ENCODE peak calls at places on chromosomes 1 and 21, in ten cellular contexts. Z, Y, K, J, F, W, L, N, U and R are unnamed samples.

GRCh38 chr21:45140346-45140940 is 66.1 kb downstream of the ADARB1 start:
- DNase-seq in Y (peak), Z (peak), W (peak), F (peak), L (peak), K (peak), U (peak), J (peak), N (peak), R (peak)

GRCh38 chr1:6738987-6739386 is 37.4 kb upstream of the DNAJC11 start:
- DNase-seq in U (no peak), L (no peak), K (no peak), J (no peak), N (no peak), W (no peak), Y (no peak), Z (no peak), F (no peak), R (no peak)

GRCh38 chr1:226939439-226940028 is 560 bp upstream of the COQ8A start:
- DNase-seq in U (no peak), N (peak), F (peak), Y (no peak), K (peak), W (peak), J (peak), L (peak), Z (peak), R (peak)

GRCh38 chr1:9891207-9891606 is 18.9 kb downstream of the CTNNBIP1 start:
- DNase-seq in N (no peak), U (no peak), L (peak), Z (no peak), Y (peak), F (no peak), J (no peak), W (no peak), K (no peak), R (no peak)

GRCh38 chr1:18883636-18884418 is 18.5 kb downstream of the ALDH4A1 start:
- DNase-seq in Y (peak), Z (peak), F (peak), L (peak), J (peak), U (peak), K (peak), W (peak), N (peak), R (peak)

GRCh38 chr1:202561240-202561639 is 149.0 kb downstream of the SYT2 start:
- DNase-seq in N (no peak), K (no peak), U (no peak), Y (no peak), J (no peak), L (no peak), Z (no peak), F (no peak), W (no peak), R (no peak)

GRCh38 chr1:193625255-193625654 is 438.8 kb upstream of the B3GALT2 start:
- DNase-seq in J (no peak), N (no peak), K (no peak), L (no peak), Y (no peak), Z (no peak), W (no peak), F (no peak), U (no peak), R (no peak)

GRCh38 chr1:108854226-108855019 is 2.5 kb downstream of the AKNAD1 start:
- DNase-seq in F (no peak), K (no peak), L (no peak), W (no peak), J (no peak), Y (no peak), Z (no peak), U (no peak), N (no peak), R (no peak)

GRCh38 chr1:154955039-154955717 is 721 bp downstream of the PBXIP1 start:
- DNase-seq in L (peak), Z (no peak), N (peak), Y (peak), W (no peak), U (no peak), F (peak), J (peak), K (peak), R (peak)

GRCh38 chr1:90940746-90941145 is 81.1 kb downstream of the ZNF644 start:
- DNase-seq in U (no peak), K (no peak), N (no peak), L (no peak), Z (no peak), Y (no peak), J (no peak), F (no peak), W (no peak), R (no peak)

GRCh38 chr1:8091691-8092090 is 65.6 kb upstream of the ERRFI1 start:
- DNase-seq in K (no peak), J (no peak), Z (no peak), W (no peak), Y (no peak), N (no peak), U (no peak), L (no peak), F (no peak), R (no peak)

GRCh38 chr1:3772027-3772714 is 378 bp upstream of the SMIM1 start:
- DNase-seq in W (peak), J (peak), L (peak), Y (peak), N (peak), Z (peak), K (peak), U (peak), F (peak), R (peak)
- TF ChIP-seq POLR2A in W (no peak), J (peak), L (peak), Y (no peak), N (peak), Z (peak), K (peak), U (no peak), F (no peak), R (no peak)

DNA sequence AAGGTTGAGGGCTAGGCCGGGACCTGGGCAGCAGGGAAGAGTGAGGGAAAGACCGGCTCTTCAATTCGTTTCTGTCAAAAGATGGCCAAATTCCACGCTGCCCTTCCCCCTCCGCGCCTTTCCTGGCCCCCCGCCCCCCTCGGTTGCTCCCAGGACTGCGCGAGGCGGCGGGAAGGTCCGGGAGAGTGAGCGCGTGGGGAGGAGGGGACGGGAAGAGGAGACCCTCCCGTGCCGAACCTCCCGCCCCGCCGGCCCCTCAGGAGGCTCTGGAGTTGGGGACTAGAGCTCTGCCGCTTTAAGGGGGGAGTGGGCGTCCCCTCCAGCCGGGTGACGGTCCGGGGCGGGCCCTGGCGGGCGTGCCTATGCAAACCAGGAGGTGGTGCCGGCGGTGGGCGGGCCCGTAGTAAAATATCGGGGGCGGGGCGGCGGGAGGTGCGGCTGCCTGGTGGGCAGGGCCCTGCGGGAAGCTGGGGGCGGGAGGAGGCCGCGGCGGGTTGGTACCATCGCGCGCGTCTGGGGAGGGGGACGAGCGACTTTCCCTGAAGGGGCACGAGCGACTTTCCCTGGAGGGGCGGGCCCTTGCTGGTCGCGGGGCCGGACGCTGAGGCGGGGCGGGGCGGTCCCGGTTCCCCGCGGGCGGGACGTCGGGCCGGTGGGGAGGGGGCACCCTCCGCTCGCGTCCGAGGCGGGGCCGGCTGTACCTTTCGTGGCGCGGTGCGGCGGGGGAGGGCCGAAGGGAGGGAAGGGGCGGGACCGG is 58.2 kb downstream of the BCL9 start:
- DNase-seq in W (peak), K (peak), F (peak), U (peak), N (peak), L (peak), Z (peak), J (peak), Y (peak), R (peak)
- TF ChIP-seq POLR2A in W (peak), K (peak), F (no peak), U (peak), N (peak), L (peak), Z (peak), J (peak), Y (peak), R (no peak)

GRCh38 chr21:33950425-33951079 is 34.9 kb upstream of the ATP5PO start:
- DNase-seq in N (no peak), W (no peak), J (no peak), L (no peak), K (no peak), F (no peak), Z (no peak), U (peak), Y (no peak), R (no peak)

GRCh38 chr21:33949516-33950424 is 34.2 kb upstream of the ATP5PO start:
- DNase-seq in Z (no peak), Y (no peak), F (no peak), W (no peak), N (no peak), L (no peak), U (peak), J (no peak), K (no peak), R (no peak)

GRCh38 chr21:33948951-33949444 is 33.4 kb upstream of the ATP5PO start:
- DNase-seq in N (no peak), J (no peak), U (peak), W (no peak), L (no peak), K (no peak), Z (no peak), F (no peak), Y (no peak), R (no peak)

GRCh38 chr21:33947451-33948095 is 32.0 kb upstream of the ATP5PO start:
- DNase-seq in U (peak), Z (peak), Y (peak), K (peak), W (peak), N (peak), F (peak), J (peak), L (peak), R (peak)

GRCh38 chr21:33948096-33948950 is 32.7 kb upstream of the ATP5PO start:
- DNase-seq in Z (peak), F (no peak), K (peak), N (peak), L (peak), W (peak), J (peak), Y (peak), U (peak), R (peak)
- TF ChIP-seq POLR2A in Z (no peak), F (no peak), K (no peak), N (no peak), L (no peak), W (no peak), J (no peak), Y (no peak), U (no peak), R (no peak)

DNA sequence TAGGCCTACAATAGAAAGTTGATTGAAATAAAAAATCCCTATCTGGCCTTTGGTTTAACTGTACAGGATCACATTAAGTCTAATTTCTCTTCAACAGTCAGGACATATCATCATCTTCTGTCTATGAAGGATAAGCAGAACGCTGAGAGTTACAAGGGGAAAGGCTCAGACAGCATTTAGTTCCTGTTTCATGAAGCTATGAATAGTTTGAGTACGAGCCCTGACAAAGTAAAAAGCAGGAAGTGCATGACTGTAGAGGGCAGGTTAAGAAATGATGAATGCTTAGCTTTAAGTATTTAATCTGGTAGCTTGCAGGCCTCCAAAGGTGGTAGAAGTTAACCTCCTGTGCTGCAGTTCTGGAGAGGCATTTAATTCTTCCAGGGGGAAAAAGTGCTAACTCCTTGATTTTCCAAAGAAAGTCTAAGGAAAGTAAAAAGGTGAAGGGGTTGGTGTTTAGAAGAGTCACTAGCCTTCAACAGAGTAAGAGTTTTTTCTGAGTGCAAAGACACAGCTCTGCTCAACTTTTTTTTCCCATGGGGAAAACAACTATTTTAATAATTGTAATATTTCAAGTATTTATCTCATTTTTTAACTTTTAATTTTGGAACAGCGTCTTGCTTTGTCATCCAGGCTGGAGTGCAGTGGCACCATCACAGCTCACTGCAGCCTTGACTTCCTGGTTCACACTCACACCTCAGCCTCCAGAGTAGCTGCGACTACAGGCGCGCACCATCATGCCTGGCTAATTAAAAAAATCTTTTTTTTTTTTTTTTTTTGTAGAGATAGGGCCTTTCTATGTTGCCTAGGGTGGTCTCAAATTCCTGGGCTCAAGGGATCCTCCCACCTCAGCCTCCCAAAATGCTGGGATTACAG is 202.8 kb downstream of the APP start:
- DNase-seq in K (no peak), L (no peak), U (no peak), Y (no peak), N (no peak), Z (no peak), J (no peak), F (no peak), W (no peak), R (no peak)
- TF ChIP-seq POLR2A in K (no peak), L (no peak), U (no peak), Y (no peak), N (no peak), Z (no peak), J (no peak), F (no peak), W (no peak), R (no peak)

DNA sequence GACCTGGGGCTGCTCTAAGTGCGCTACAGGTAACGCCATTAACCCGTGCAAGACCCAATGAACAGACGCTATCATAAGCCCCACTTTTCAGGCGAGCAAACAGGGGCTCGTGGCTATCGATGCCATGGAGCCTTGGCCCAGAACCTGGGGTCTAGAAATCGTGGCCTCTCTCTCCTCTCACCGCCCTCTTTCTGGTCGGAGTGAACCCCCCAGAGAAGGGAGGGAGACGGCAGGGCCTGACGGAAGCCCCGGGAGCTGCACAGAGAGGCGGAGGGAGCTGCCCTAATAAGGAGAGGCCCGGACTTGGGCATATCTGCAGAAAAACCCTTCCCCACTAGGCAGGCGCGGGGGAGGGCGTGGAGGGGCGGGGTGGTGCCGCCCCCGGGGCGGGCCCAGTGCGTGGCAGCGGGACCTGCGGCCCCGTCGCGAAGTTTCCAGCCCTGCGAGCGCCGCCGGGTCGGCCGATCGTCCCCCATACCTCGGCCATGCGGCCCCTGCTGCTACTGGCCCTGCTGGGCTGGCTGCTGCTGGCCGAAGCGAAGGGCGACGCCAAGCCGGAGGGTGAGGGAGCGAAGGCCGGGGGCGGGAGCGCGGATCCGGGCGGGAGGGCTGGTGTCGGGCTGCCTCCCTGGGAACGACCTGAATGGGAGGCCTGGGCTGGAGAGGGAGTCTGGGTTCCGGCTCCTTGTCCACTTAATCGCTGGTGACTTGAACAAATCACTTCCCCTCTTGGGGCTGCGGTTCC is at the start of gene PLOD1:
- DNase-seq in Z (peak), U (peak), W (peak), N (peak), J (peak), F (peak), K (peak), Y (peak), L (peak), R (peak)
- TF ChIP-seq POLR2A in Z (peak), U (peak), W (peak), N (peak), J (peak), F (peak), K (peak), Y (peak), L (no peak), R (peak)

GRCh38 chr1:208161656-208162375 is 82.4 kb downstream of the PLXNA2 start:
- DNase-seq in Z (no peak), W (no peak), Y (peak), N (no peak), U (no peak), F (no peak), J (peak), K (no peak), L (no peak), R (no peak)

GRCh38 chr1:208161005-208161404 is 83.2 kb downstream of the PLXNA2 start:
- DNase-seq in F (no peak), Y (no peak), W (no peak), L (no peak), J (no peak), U (no peak), K (no peak), Z (no peak), N (no peak), R (no peak)

GRCh38 chr1:208164609-208165008 is 79.6 kb downstream of the PLXNA2 start:
- DNase-seq in F (no peak), N (no peak), Z (no peak), U (no peak), L (no peak), J (no peak), W (no peak), Y (no peak), K (no peak), R (peak)

GRCh38 chr1:208163542-208163941 is 80.6 kb downstream of the PLXNA2 start:
- DNase-seq in U (no peak), L (no peak), K (no peak), W (no peak), F (no peak), J (no peak), N (no peak), Z (no peak), Y (no peak), R (no peak)

GRCh38 chr1:208162903-208163302 is 81.3 kb downstream of the PLXNA2 start:
- DNase-seq in Y (no peak), W (no peak), U (no peak), N (no peak), Z (peak), F (peak), J (no peak), L (no peak), K (no peak), R (no peak)
- TF ChIP-seq POLR2A in Y (no peak), W (no peak), U (no peak), N (no peak), Z (no peak), F (no peak), J (no peak), L (no peak), K (no peak), R (no peak)

DNA sequence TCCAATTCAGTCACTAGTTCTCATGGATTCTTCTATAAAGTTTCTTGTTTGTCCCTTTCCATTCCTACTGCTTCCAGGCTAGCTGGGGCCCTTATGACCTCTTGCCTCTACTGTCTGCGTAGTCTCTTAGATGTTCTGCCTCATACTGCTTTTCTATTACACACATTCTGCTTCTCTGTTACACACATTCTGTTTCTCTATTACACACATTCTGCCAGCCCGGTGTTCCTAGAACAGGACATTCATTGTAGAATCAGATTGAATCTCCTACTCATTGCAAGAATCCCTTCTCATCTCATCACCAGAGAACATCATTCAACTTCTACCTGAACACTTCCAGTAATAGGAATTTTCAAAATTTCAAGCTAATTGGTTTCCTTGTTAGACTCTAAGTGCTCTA is 69.3 kb upstream of the QSOX1 start:
- DNase-seq in Y (no peak), L (no peak), J (no peak), F (no peak), W (no peak), U (no peak), K (no peak), Z (no peak), N (no peak), R (no peak)
- TF ChIP-seq POLR2A in Y (no peak), L (no peak), J (no peak), F (no peak), W (no peak), U (no peak), K (no peak), Z (no peak), N (no peak), R (no peak)

GRCh38 chr1:183185941-183186490 is at the start of gene LAMC2:
- DNase-seq in L (peak), K (no peak), Z (peak), F (peak), N (peak), W (peak), J (peak), Y (peak), U (peak), R (no peak)
- TF ChIP-seq POLR2A in L (no peak), K (no peak), Z (peak), F (peak), N (peak), W (peak), J (no peak), Y (no peak), U (no peak), R (no peak)